ENCODE peak calls at places on chromosomes 16 and 17, in eight cellular contexts. Q, D, Z, X, P, U, V and C are unnamed samples.

GRCh38 chr17:15384142-15384803 is 42.9 kb upstream of the TEKT3 start:
- DNase-seq in U (no peak), X (no peak), P (peak), Q (no peak), D (no peak), V (no peak), Z (no peak), C (no peak)

GRCh38 chr17:18261659-18262058 is 1.2 kb downstream of the MIEF2 start:
- DNase-seq in Z (no peak), V (no peak), P (no peak), D (no peak), X (no peak), Q (no peak), U (no peak), C (no peak)

GRCh38 chr16:17527538-17527937 is 56.8 kb upstream of the XYLT1 start:
- DNase-seq in X (no peak), U (no peak), V (no peak), D (no peak), P (no peak), Q (no peak), Z (no peak), C (no peak)

GRCh38 chr16:1256874-1257322 is 1.0 kb downstream of the TPSD1 start:
- DNase-seq in U (no peak), Z (no peak), Q (no peak), D (no peak), X (no peak), P (no peak), V (no peak), C (no peak)

GRCh38 chr16:58109330-58109729 is 19.9 kb downstream of the CFAP20 start:
- DNase-seq in V (no peak), X (no peak), P (no peak), U (no peak), Z (no peak), D (no peak), Q (no peak), C (no peak)

GRCh38 chr16:69286941-69287713 is 24.0 kb upstream of the VPS4A start:
- DNase-seq in X (no peak), Z (peak), P (no peak), D (no peak), V (peak), Q (peak), U (no peak), C (peak)

GRCh38 chr16:31542763-31543162 is 15.1 kb downstream of the AHSP start:
- DNase-seq in D (no peak), U (no peak), Z (no peak), X (no peak), P (no peak), Q (no peak), V (no peak), C (no peak)

GRCh38 chr16:626787-627457 is 3.9 kb upstream of the WFIKKN1 start:
- DNase-seq in P (no peak), V (no peak), D (no peak), X (no peak), U (no peak), Z (peak), Q (no peak), C (peak)

GRCh38 chr17:57552114-57552601 is 192.9 kb downstream of the CCDC182 start:
- DNase-seq in Z (peak), U (peak), V (no peak), D (no peak), Q (peak), P (no peak), X (no peak), C (no peak)

GRCh38 chr16:5982979-5983378 is 885.4 kb upstream of the EEF2KMT start:
- DNase-seq in X (no peak), U (no peak), P (no peak), Z (no peak), Q (peak), D (no peak), V (no peak), C (no peak)

GRCh38 chr17:2068589-2069051 is 13.7 kb downstream of the HIC1 start:
- DNase-seq in V (no peak), Q (no peak), P (no peak), X (no peak), Z (peak), U (no peak), D (no peak), C (no peak)

GRCh38 chr16:84086357-84086756 is 30.4 kb downstream of the MBTPS1 start:
- DNase-seq in D (no peak), U (no peak), V (no peak), Z (no peak), Q (no peak), P (no peak), X (no peak), C (no peak)

GRCh38 chr17:37259030-37259735 is 116.6 kb upstream of the C17orf78 start:
- DNase-seq in Z (peak), V (no peak), U (no peak), D (no peak), P (no peak), Q (no peak), X (no peak), C (no peak)

GRCh38 chr17:4554441-4554996 is 665 bp downstream of the MYBBP1A start:
- DNase-seq in D (no peak), X (no peak), Z (no peak), Q (peak), V (no peak), P (no peak), U (peak), C (no peak)

GRCh38 chr16:86755571-86756006 is 177.2 kb downstream of the FOXL1 start:
- DNase-seq in D (no peak), Q (no peak), X (no peak), Z (no peak), V (no peak), U (no peak), P (no peak), C (no peak)

GRCh38 chr17:76473541-76473985 is 6.2 kb downstream of the AANAT start:
- DNase-seq in Q (no peak), X (no peak), U (peak), Z (peak), D (no peak), V (no peak), P (no peak), C (no peak)

GRCh38 chr17:18166894-18167293 is 16.7 kb upstream of the ALKBH5 start:
- DNase-seq in D (peak), U (no peak), V (no peak), Q (no peak), P (no peak), X (no peak), Z (no peak), C (no peak)

GRCh38 chr16:30185683-30186421 is 2.5 kb downstream of the CORO1A start:
- DNase-seq in X (peak), Q (no peak), U (peak), P (peak), V (peak), Z (no peak), D (peak), C (no peak)

GRCh38 chr16:86519649-86520316 is 9.5 kb downstream of the FOXF1 start:
- DNase-seq in P (peak), X (no peak), Z (peak), V (peak), U (peak), Q (peak), D (peak), C (no peak)

GRCh38 chr16:80594756-80595155 is 54.0 kb downstream of the DYNLRB2 start:
- DNase-seq in U (peak), D (no peak), P (no peak), X (no peak), Z (no peak), Q (no peak), V (no peak), C (no peak)

GRCh38 chr16:73173396-73173795 is 125.5 kb upstream of the ZFHX3 start:
- DNase-seq in X (no peak), P (no peak), Z (no peak), U (peak), V (no peak), D (no peak), Q (no peak), C (no peak)

GRCh38 chr17:60390881-60391418 is 983 bp downstream of the USP32 start:
- DNase-seq in X (no peak), Q (peak), V (no peak), D (peak), U (peak), Z (peak), P (peak), C (no peak)

GRCh38 chr16:28063611-28064061 is at the start of gene GSG1L:
- DNase-seq in Q (peak), Z (no peak), U (no peak), D (no peak), P (no peak), X (no peak), V (no peak), C (no peak)

GRCh38 chr16:1688807-1689560 is 10.9 kb downstream of the JPT2 start:
- DNase-seq in Q (no peak), Z (peak), P (no peak), D (peak), X (no peak), V (no peak), U (peak), C (no peak)

GRCh38 chr16:77807-78443 is at the start of gene MPG:
- DNase-seq in D (peak), V (peak), Q (peak), P (peak), X (peak), Z (peak), U (peak), C (no peak)